ENCODE peak calls at places on chromosomes 12 and 14, in seven cellular contexts. E, J, G, U, M, Y and I are unnamed samples.

GRCh38 chr12:119372540-119372939 is 38.0 kb downstream of the CCDC60 start:
- DNase-seq in E (no peak), J (no peak), G (no peak), U (no peak), M (no peak), Y (no peak), I (no peak)

GRCh38 chr14:80645667-80646413 is 295.7 kb downstream of the CEP128 start:
- DNase-seq in E (no peak), J (no peak), G (no peak), U (no peak), M (no peak), Y (no peak), I (no peak)

GRCh38 chr12:44640831-44641230 is 235.3 kb downstream of the NELL2 start:
- DNase-seq in E (no peak), J (no peak), G (no peak), U (no peak), M (no peak), Y (no peak), I (no peak)

GRCh38 chr14:64574370-64575115 is 24.8 kb downstream of the PPP1R36 start:
- DNase-seq in E (no peak), J (no peak), G (no peak), U (no peak), M (no peak), Y (no peak), I (no peak)

GRCh38 chr14:40216976-40217375 is 784.7 kb upstream of the FBXO33 start:
- DNase-seq in E (no peak), J (no peak), G (no peak), U (no peak), M (no peak), Y (no peak), I (no peak)

GRCh38 chr12:75446857-75447256 is 33.7 kb upstream of the GLIPR1 start:
- DNase-seq in E (peak), J (peak), G (peak), U (no peak), M (peak), Y (no peak), I (peak)

GRCh38 chr14:68075382-68076029 is 255.9 kb downstream of the RAD51B start:
- DNase-seq in E (no peak), J (no peak), G (no peak), U (no peak), M (no peak), Y (no peak), I (no peak)

GRCh38 chr12:6332459-6332858 is 9.4 kb downstream of the TNFRSF1A start:
- DNase-seq in E (peak), J (peak), G (peak), U (no peak), M (peak), Y (no peak), I (no peak)

GRCh38 chr12:1724250-1724649 is 33.4 kb downstream of the ADIPOR2 start:
- DNase-seq in E (no peak), J (no peak), G (no peak), U (no peak), M (no peak), Y (no peak), I (no peak)

GRCh38 chr12:80648866-80649265 is 58.6 kb upstream of the MYF6 start:
- DNase-seq in E (peak), J (peak), G (peak), U (no peak), M (peak), Y (no peak), I (peak)

GRCh38 chr12:123145211-123145610 is 5.7 kb downstream of the PITPNM2 start:
- DNase-seq in E (no peak), J (no peak), G (no peak), U (no peak), M (no peak), Y (no peak), I (no peak)

GRCh38 chr12:71846322-71846940 is 6.9 kb downstream of the TBC1D15 start:
- DNase-seq in E (peak), J (peak), G (peak), U (no peak), M (peak), Y (no peak), I (peak)

GRCh38 chr14:93271111-93271510 is 61.7 kb downstream of the BTBD7 start:
- DNase-seq in E (peak), J (no peak), G (no peak), U (no peak), M (no peak), Y (no peak), I (no peak)

GRCh38 chr12:11433664-11434063 is 38.3 kb upstream of the PRB2 start:
- DNase-seq in E (no peak), J (no peak), G (no peak), U (no peak), M (no peak), Y (no peak), I (no peak)

GRCh38 chr12:132204064-132204821 is 60.0 kb downstream of the NOC4L start:
- DNase-seq in E (no peak), J (no peak), G (no peak), U (no peak), M (peak), Y (no peak), I (peak)

GRCh38 chr14:35215110-35215872 is 76.9 kb upstream of the PSMA6 start:
- DNase-seq in E (peak), J (peak), G (peak), U (no peak), M (peak), Y (no peak), I (peak)

GRCh38 chr14:52356025-52356424 is 41.9 kb downstream of the PTGER2 start:
- DNase-seq in E (no peak), J (peak), G (peak), U (no peak), M (no peak), Y (no peak), I (no peak)

GRCh38 chr14:51498411-51499227 is 153.1 kb upstream of the FRMD6 start:
- DNase-seq in E (no peak), J (no peak), G (no peak), U (no peak), M (no peak), Y (no peak), I (no peak)

GRCh38 chr12:112022241-112023016 is 9.2 kb downstream of the ERP29 start:
- DNase-seq in E (no peak), J (no peak), G (no peak), U (no peak), M (no peak), Y (no peak), I (no peak)

GRCh38 chr12:8969861-8970411 is 19.4 kb upstream of the KLRG1 start:
- DNase-seq in E (no peak), J (no peak), G (no peak), U (no peak), M (no peak), Y (no peak), I (no peak)

GRCh38 chr14:69483765-69484443 is 624 bp upstream of the PLEKHD1 start:
- DNase-seq in E (no peak), J (peak), G (no peak), U (no peak), M (peak), Y (no peak), I (peak)

GRCh38 chr12:31899136-31899535 is 60.1 kb upstream of the RESF1 start:
- DNase-seq in E (no peak), J (no peak), G (no peak), U (no peak), M (no peak), Y (no peak), I (no peak)

GRCh38 chr12:42129595-42130204 is 15.0 kb downstream of the GXYLT1 start:
- DNase-seq in E (peak), J (peak), G (peak), U (no peak), M (peak), Y (peak), I (peak)

GRCh38 chr12:52350021-52350620 is 17.2 kb downstream of the KRT85 start:
- DNase-seq in E (no peak), J (no peak), G (no peak), U (no peak), M (no peak), Y (no peak), I (no peak)

GRCh38 chr14:75339059-75339458 is 60.4 kb downstream of the FOS start:
- DNase-seq in E (no peak), J (peak), G (no peak), U (no peak), M (peak), Y (no peak), I (peak)

GRCh38 chr12:105228494-105228893 is 7.5 kb downstream of the APPL2 start:
- DNase-seq in E (peak), J (peak), G (peak), U (no peak), M (peak), Y (no peak), I (peak)

GRCh38 chr14:59483360-59483759 is 848 bp downstream of the L3HYPDH start:
- DNase-seq in E (no peak), J (peak), G (peak), U (no peak), M (peak), Y (peak), I (peak)

GRCh38 chr14:71714225-71714624 is 218.0 kb upstream of the RGS6 start:
- DNase-seq in E (no peak), J (peak), G (no peak), U (no peak), M (peak), Y (no peak), I (peak)

GRCh38 chr12:130591736-130592135 is 124.4 kb downstream of the RIMBP2 start:
- DNase-seq in E (no peak), J (no peak), G (no peak), U (no peak), M (no peak), Y (no peak), I (no peak)

GRCh38 chr12:50620050-50620974 is 115.5 kb downstream of the DIP2B start:
- DNase-seq in E (no peak), J (peak), G (peak), U (no peak), M (peak), Y (no peak), I (peak)

GRCh38 chr12:101490286-101490920 is 15.3 kb downstream of the SPIC start:
- DNase-seq in E (no peak), J (no peak), G (peak), U (no peak), M (no peak), Y (no peak), I (no peak)